ENCODE peak calls at places on chromosome 6, in four cellular contexts. One of them, this sample, is unnamed.

GRCh38 chr6:154039231-154039842 is at the start of gene OPRM1:
- DNase-seq in H1: peak; percentile 73
- DNase-seq in HCT116: no peak
- DNase-seq in K562: peak; percentile 13
- DNase-seq in this sample: no peak

GRCh38 chr6:133128191-133128590 is 113.0 kb upstream of the EYA4 start:
- DNase-seq in K562: no peak
- DNase-seq in H1: no peak
- DNase-seq in HCT116: no peak
- DNase-seq in this sample: no peak

GRCh38 chr6:73121421-73121993 is 103.8 kb downstream of the KHDC1L start:
- DNase-seq in K562: no peak
- DNase-seq in HCT116: no peak
- DNase-seq in H1: no peak
- DNase-seq in this sample: no peak

GRCh38 chr6:154488802-154489437 is 21.6 kb downstream of the CNKSR3 start:
- DNase-seq in HCT116: peak; percentile 44
- DNase-seq in H1: no peak
- DNase-seq in K562: no peak
- DNase-seq in this sample: no peak

GRCh38 chr6:92879526-92879925 is 539.8 kb downstream of the EPHA7 start:
- DNase-seq in HCT116: no peak
- DNase-seq in K562: no peak
- DNase-seq in H1: no peak
- DNase-seq in this sample: no peak

GRCh38 chr6:91713911-91714310 is 1127.0 kb upstream of the MAP3K7 start:
- DNase-seq in K562: no peak
- DNase-seq in H1: no peak
- DNase-seq in HCT116: no peak
- DNase-seq in this sample: no peak

GRCh38 chr6:108944707-108945685 is 96.8 kb downstream of the ARMC2 start:
- DNase-seq in HCT116: no peak
- DNase-seq in H1: no peak
- DNase-seq in K562: no peak
- DNase-seq in this sample: no peak

GRCh38 chr6:109143191-109143590 is 47.9 kb downstream of the CEP57L1 start:
- DNase-seq in HCT116: no peak
- DNase-seq in H1: no peak
- DNase-seq in K562: no peak
- DNase-seq in this sample: no peak

GRCh38 chr6:97215157-97215769 is 67.8 kb downstream of the MMS22L start:
- DNase-seq in HCT116: peak; percentile 12
- DNase-seq in H1: peak; percentile 7
- DNase-seq in K562: peak; percentile 18
- DNase-seq in this sample: no peak

GRCh38 chr6:143337201-143337949 is 113.1 kb downstream of the ADAT2 start:
- DNase-seq in K562: peak; percentile 49
- DNase-seq in H1: peak; percentile 70
- DNase-seq in HCT116: peak; percentile 18
- DNase-seq in this sample: no peak

GRCh38 chr6:161439093-161439492 is 165.2 kb upstream of the AGPAT4 start:
- DNase-seq in H1: no peak
- DNase-seq in HCT116: peak; percentile 40
- DNase-seq in K562: peak; percentile 45
- DNase-seq in this sample: no peak

GRCh38 chr6:3377536-3378397 is 79.1 kb downstream of the SLC22A23 start:
- DNase-seq in H1: no peak
- DNase-seq in HCT116: no peak
- DNase-seq in K562: no peak
- DNase-seq in this sample: no peak

GRCh38 chr6:75611702-75612375 is 10.2 kb downstream of the SENP6 start:
- DNase-seq in HCT116: no peak
- DNase-seq in K562: no peak
- DNase-seq in H1: no peak
- DNase-seq in this sample: no peak

GRCh38 chr6:2353412-2354137 is 108.2 kb upstream of the GMDS start:
- DNase-seq in HCT116: peak; percentile 48
- DNase-seq in H1: peak; percentile 10
- DNase-seq in K562: peak; percentile 57
- DNase-seq in this sample: peak; percentile 8

GRCh38 chr6:18530201-18530600 is 143.1 kb downstream of the RNF144B start:
- DNase-seq in K562: no peak
- DNase-seq in HCT116: no peak
- DNase-seq in H1: no peak
- DNase-seq in this sample: no peak

GRCh38 chr6:134187154-134187553 is 130.8 kb downstream of the SGK1 start:
- DNase-seq in H1: no peak
- DNase-seq in K562: no peak
- DNase-seq in HCT116: no peak
- DNase-seq in this sample: no peak

GRCh38 chr6:87396595-87397392 is 11.0 kb upstream of the CFAP206 start:
- DNase-seq in K562: no peak
- DNase-seq in H1: no peak
- DNase-seq in HCT116: no peak
- DNase-seq in this sample: no peak

GRCh38 chr6:38391909-38392614 is 247.7 kb downstream of the BTBD9 start:
- DNase-seq in K562: no peak
- DNase-seq in H1: no peak
- DNase-seq in HCT116: no peak
- DNase-seq in this sample: no peak

GRCh38 chr6:44235269-44235668 is 11.6 kb upstream of the HSP90AB1 start:
- DNase-seq in H1: no peak
- DNase-seq in HCT116: no peak
- DNase-seq in K562: no peak
- DNase-seq in this sample: no peak

GRCh38 chr6:44233560-44234100 is 10.2 kb downstream of the SLC29A1 start:
- DNase-seq in HCT116: no peak
- DNase-seq in K562: no peak
- DNase-seq in H1: no peak
- DNase-seq in this sample: no peak

GRCh38 chr6:44235891-44236516 is 10.9 kb upstream of the HSP90AB1 start:
- DNase-seq in K562: no peak
- DNase-seq in HCT116: no peak
- DNase-seq in H1: no peak
- DNase-seq in this sample: no peak

GRCh38 chr6:44232676-44233559 is 9.5 kb downstream of the SLC29A1 start:
- DNase-seq in K562: no peak
- DNase-seq in H1: no peak
- DNase-seq in HCT116: no peak
- DNase-seq in this sample: no peak

GRCh38 chr6:44234101-44235090 is 11.0 kb downstream of the SLC29A1 start:
- DNase-seq in K562: peak; percentile 80
- DNase-seq in H1: no peak
- DNase-seq in HCT116: no peak
- DNase-seq in this sample: no peak
- TF ChIP-seq EGR1 in K562: no peak
- TF ChIP-seq EGR1 in H1: no peak
- TF ChIP-seq EGR1 in HCT116: no peak
- TF ChIP-seq EGR1 in this sample: no peak

DNA sequence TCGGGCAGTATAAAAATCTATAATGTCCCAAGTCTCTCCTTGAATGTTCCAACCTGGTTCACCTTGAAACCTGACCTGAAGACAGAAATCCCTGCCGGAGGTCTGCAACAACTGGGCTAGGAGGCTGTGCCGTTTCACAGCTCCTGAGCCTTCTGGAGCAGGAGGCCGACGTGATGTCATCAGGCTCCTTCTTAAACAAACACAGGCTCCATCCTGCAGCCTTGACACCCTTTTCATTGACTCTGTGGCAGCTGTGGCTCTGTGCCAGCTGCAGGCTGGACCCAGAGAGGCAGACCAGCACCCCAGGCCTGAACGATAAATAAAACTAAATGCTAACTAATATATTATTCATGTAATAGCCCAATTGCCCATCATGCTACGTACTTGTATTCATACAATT is 483.9 kb downstream of the CD83 start:
- DNase-seq in HCT116: no peak
- DNase-seq in H1: no peak
- DNase-seq in K562: no peak
- DNase-seq in this sample: no peak
- TF ChIP-seq EGR1 in HCT116: no peak
- TF ChIP-seq EGR1 in H1: no peak
- TF ChIP-seq EGR1 in K562: no peak
- TF ChIP-seq EGR1 in this sample: no peak

DNA sequence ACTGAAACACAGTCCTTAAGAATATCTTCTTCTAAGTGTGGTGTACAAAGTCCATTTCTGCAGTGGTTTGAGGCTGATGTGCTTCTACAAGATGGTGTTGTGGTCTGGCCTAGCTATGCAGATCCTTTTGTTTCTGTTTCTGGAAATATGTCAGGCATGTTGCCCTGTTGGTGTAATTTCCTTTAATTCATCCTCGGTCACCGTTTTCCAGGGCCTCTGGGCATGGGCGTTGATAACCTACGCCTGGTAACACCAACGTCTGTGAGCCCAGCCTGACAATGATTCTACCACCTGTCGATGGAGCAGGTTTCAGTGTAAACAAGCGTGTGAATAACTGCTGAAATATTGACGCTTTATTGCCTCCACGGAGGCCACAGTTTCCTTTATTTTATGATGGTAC is 33.3 kb upstream of the AFDN start:
- DNase-seq in HCT116: no peak
- DNase-seq in K562: no peak
- DNase-seq in H1: no peak
- DNase-seq in this sample: no peak
- TF ChIP-seq EGR1 in HCT116: no peak
- TF ChIP-seq EGR1 in K562: no peak
- TF ChIP-seq EGR1 in H1: no peak
- TF ChIP-seq EGR1 in this sample: no peak

DNA sequence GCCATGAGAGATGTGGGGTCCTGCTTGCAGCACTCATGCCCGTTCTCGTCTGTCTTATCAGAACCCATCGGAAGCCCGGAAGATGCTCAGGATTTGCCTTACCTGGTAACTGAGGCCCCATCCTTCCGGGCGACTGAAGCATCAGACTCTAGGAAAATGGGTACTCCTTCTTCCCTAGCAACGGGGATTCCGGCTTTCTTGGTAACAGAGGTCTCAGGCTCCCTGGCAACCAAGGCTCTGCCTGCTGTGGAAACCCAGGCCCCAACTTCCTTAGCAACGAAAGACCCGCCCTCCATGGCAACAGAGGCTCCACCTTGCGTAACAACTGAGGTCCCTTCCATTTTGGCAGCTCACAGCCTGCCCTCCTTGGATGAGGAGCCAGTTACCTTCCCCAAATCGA is 8.3 kb downstream of the PI16 start:
- DNase-seq in K562: no peak
- DNase-seq in H1: peak; percentile 66
- DNase-seq in HCT116: no peak
- DNase-seq in this sample: no peak
- TF ChIP-seq EGR1 in K562: no peak
- TF ChIP-seq EGR1 in H1: no peak
- TF ChIP-seq EGR1 in HCT116: no peak
- TF ChIP-seq EGR1 in this sample: no peak

GRCh38 chr6:118650500-118651281 is 700 bp downstream of the CEP85L start:
- DNase-seq in HCT116: no peak
- DNase-seq in H1: no peak
- DNase-seq in K562: peak; percentile 61
- DNase-seq in this sample: no peak
- TF ChIP-seq EGR1 in HCT116: no peak
- TF ChIP-seq EGR1 in H1: no peak
- TF ChIP-seq EGR1 in K562: no peak
- TF ChIP-seq EGR1 in this sample: no peak

This sample was measured in GM12878.